ENCODE peak calls at places on chromosomes 7 and 10, in ten cellular contexts. H is GM03348, Z is lung microvascular endothelial cell, U is fibroblast of villous mesenchyme, O is choroid plexus epithelial cell, I is CMK, X is GF-D8, N is NCI-H774, G is iPS-NIHi11, Y is MM.1S. S is an unnamed sample.

GRCh38 chr7:37230221-37230620 is 218.4 kb downstream of the ELMO1 start:
- DNase-seq in N (no peak), Z (no peak), H (no peak), U (no peak), O (no peak), G (peak; percentile 8), Y (no peak), I (no peak), X (peak; percentile 82), S (no peak)

GRCh38 chr10:46255696-46256355 is 31.0 kb upstream of the ANTXRL start:
- DNase-seq in G (peak; percentile 85), U (peak; percentile 22), X (no peak), N (peak; percentile 6), O (peak; percentile 33), I (peak; percentile 25), Y (peak; percentile 33), Z (peak; percentile 95), H (peak; percentile 53), S (no peak)

GRCh38 chr10:43940898-43941777 is 292.5 kb upstream of the ZNF32 start:
- DNase-seq in Z (no peak), X (no peak), O (no peak), Y (no peak), H (no peak), I (no peak), G (no peak), U (no peak), N (no peak), S (no peak)

GRCh38 chr10:123512881-123513822 is 153.0 kb upstream of the GPR26 start:
- DNase-seq in Z (no peak), G (no peak), U (no peak), I (no peak), H (no peak), O (no peak), N (no peak), Y (no peak), X (no peak), S (no peak)

GRCh38 chr10:100875484-100876166 is 37.1 kb upstream of the SLF2 start:
- DNase-seq in O (no peak), X (no peak), H (no peak), G (no peak), U (no peak), Y (no peak), Z (no peak), I (no peak), N (no peak), S (no peak)

GRCh38 chr10:96460316-96460715 is 53.4 kb downstream of the TLL2 start:
- DNase-seq in O (no peak), H (no peak), G (no peak), Y (no peak), X (no peak), I (no peak), U (no peak), N (no peak), Z (no peak), S (no peak)

GRCh38 chr10:73967022-73967429 is 30.9 kb upstream of the VCL start:
- DNase-seq in Z (no peak), H (no peak), N (no peak), O (no peak), G (peak; percentile 65), U (no peak), X (no peak), I (no peak), Y (no peak), S (no peak)

GRCh38 chr7:133614251-133614650 is 361.4 kb downstream of the EXOC4 start:
- DNase-seq in H (no peak), O (no peak), Z (no peak), I (no peak), Y (no peak), N (no peak), G (no peak), U (no peak), X (no peak), S (no peak)

GRCh38 chr10:16792675-16793074 is 24.5 kb downstream of the RSU1 start:
- DNase-seq in O (peak; percentile 82), I (no peak), Y (no peak), N (no peak), X (no peak), Z (peak; percentile 18), U (peak; percentile 46), H (peak; percentile 13), G (no peak), S (no peak)

GRCh38 chr7:140673063-140673769 is 471 bp downstream of the ADCK2 start:
- DNase-seq in U (peak; percentile 13), Z (peak; percentile 23), G (peak; percentile 81), Y (peak; percentile 75), X (no peak), H (peak; percentile 67), O (peak; percentile 15), N (peak; percentile 49), I (no peak), S (no peak)

GRCh38 chr10:47413531-47414226 is 29.6 kb upstream of the ZNF488 start:
- DNase-seq in N (no peak), H (no peak), X (no peak), O (no peak), Z (peak; percentile 58), U (no peak), Y (no peak), I (no peak), G (no peak), S (no peak)

GRCh38 chr7:116426428-116427156 is 72.9 kb upstream of the CAV2 start:
- DNase-seq in N (no peak), U (peak; percentile 86), Y (no peak), I (no peak), Z (peak; percentile 93), O (peak; percentile 92), H (peak; percentile 58), G (no peak), X (no peak), S (peak; percentile 87)

GRCh38 chr7:2417981-2418481 is 14.6 kb downstream of the CHST12 start:
- DNase-seq in X (no peak), H (peak; percentile 88), N (no peak), Z (no peak), O (peak; percentile 21), Y (no peak), G (no peak), I (no peak), U (no peak), S (no peak)

GRCh38 chr7:113730309-113730955 is 188.4 kb downstream of the PPP1R3A start:
- DNase-seq in I (no peak), Y (no peak), O (peak; percentile 74), G (no peak), U (peak; percentile 39), N (no peak), X (no peak), H (peak; percentile 3), Z (no peak), S (peak; percentile 23)

GRCh38 chr10:63547628-63548356 is 26.6 kb downstream of the REEP3 start:
- DNase-seq in Z (no peak), N (no peak), H (peak; percentile 26), Y (no peak), I (no peak), O (peak; percentile 30), G (no peak), U (no peak), X (no peak), S (no peak)

GRCh38 chr10:121539757-121540156 is 58.5 kb downstream of the FGFR2 start:
- DNase-seq in G (no peak), I (no peak), U (no peak), X (no peak), H (no peak), O (no peak), Z (no peak), Y (no peak), N (no peak), S (no peak)

GRCh38 chr10:30558411-30558810 is 71.1 kb downstream of the LYZL2 start:
- DNase-seq in O (no peak), U (no peak), G (no peak), X (no peak), Z (no peak), H (no peak), Y (no peak), N (no peak), I (no peak), S (no peak)

GRCh38 chr10:17607603-17608332 is 9.4 kb downstream of the HACD1 start:
- DNase-seq in H (peak; percentile 70), Z (peak; percentile 81), Y (peak; percentile 46), I (peak; percentile 9), N (peak; percentile 10), G (peak; percentile 45), X (peak; percentile 9), U (peak; percentile 65), O (peak; percentile 78), S (peak; percentile 14)

GRCh38 chr10:34722404-34722803 is 92.7 kb downstream of the PARD3 start:
- DNase-seq in H (no peak), N (no peak), Y (no peak), I (no peak), Z (no peak), X (no peak), G (no peak), U (no peak), O (no peak), S (no peak)

GRCh38 chr7:1919539-1920265 is 249.6 kb downstream of the ELFN1 start:
- DNase-seq in X (peak; percentile 17), H (no peak), N (no peak), G (no peak), I (no peak), Y (no peak), U (peak; percentile 51), O (no peak), Z (peak; percentile 53), S (no peak)

GRCh38 chr10:21359202-21359601 is 166.3 kb downstream of the SKIDA1 start:
- DNase-seq in Y (no peak), X (no peak), O (no peak), N (no peak), Z (no peak), G (no peak), H (no peak), U (peak; percentile 67), I (no peak), S (no peak)